ENCODE peak calls at places on chromosome 12, in seven cellular contexts. E, Y, D, I, U, J and S are unnamed samples.

GRCh38 chr12:4230526-4230925 is 43.0 kb upstream of the CCND2 start:
- DNase-seq in Y (no peak), J (no peak), U (no peak), I (no peak), D (no peak), E (no peak), S (no peak)

GRCh38 chr12:22169281-22169824 is 123.3 kb downstream of the CMAS start:
- DNase-seq in D (no peak), U (no peak), J (no peak), I (no peak), E (no peak), Y (no peak), S (no peak)

GRCh38 chr12:226401-226800 is 12.4 kb upstream of the SLC6A12 start:
- DNase-seq in U (no peak), I (no peak), D (no peak), E (no peak), J (peak; percentile 37), Y (no peak), S (no peak)

GRCh38 chr12:40034712-40035111 is 71.2 kb downstream of the SLC2A13 start:
- DNase-seq in U (no peak), J (no peak), D (no peak), Y (no peak), I (no peak), E (no peak), S (no peak)

GRCh38 chr12:67456281-67456918 is 187.2 kb downstream of the CAND1 start:
- DNase-seq in E (peak; percentile 80), Y (no peak), D (no peak), U (no peak), I (peak; percentile 86), J (no peak), S (no peak)

GRCh38 chr12:11749943-11750690 is 100.6 kb downstream of the ETV6 start:
- DNase-seq in E (no peak), I (no peak), U (no peak), D (no peak), Y (no peak), J (no peak), S (no peak)

GRCh38 chr12:67957383-67957782 is 31.9 kb upstream of the IFNG-AS1 start:
- DNase-seq in J (no peak), Y (no peak), U (no peak), I (no peak), D (no peak), E (no peak), S (no peak)

GRCh38 chr12:4386756-4387155 is 7.2 kb upstream of the FGF23 start:
- DNase-seq in I (no peak), J (no peak), E (no peak), Y (no peak), D (no peak), U (no peak), S (no peak)